ENCODE peak calls at places on chromosomes 1 and 21, in nine cellular contexts. One of them, this sample, is unnamed.

GRCh38 chr1:96059276-96059675 is 662.3 kb upstream of the PTBP2 start:
- DNase-seq in prostate gland: no peak
- DNase-seq in NCI-H2029: no peak
- DNase-seq in HEK293T: no peak
- DNase-seq in T follicular helper cell: no peak
- DNase-seq in cardiac muscle cell: no peak
- DNase-seq in mesothelial cell of epicardium: no peak
- DNase-seq in bronchial epithelial cell: no peak
- DNase-seq in ELF-1: no peak
- DNase-seq in this sample: no peak

GRCh38 chr1:15748264-15748663 is 6.0 kb downstream of the TMEM82 start:
- DNase-seq in prostate gland: no peak
- DNase-seq in NCI-H2029: no peak
- DNase-seq in HEK293T: no peak
- DNase-seq in T follicular helper cell: no peak
- DNase-seq in cardiac muscle cell: no peak
- DNase-seq in mesothelial cell of epicardium: no peak
- DNase-seq in bronchial epithelial cell: no peak
- DNase-seq in ELF-1: no peak
- DNase-seq in this sample: no peak

GRCh38 chr1:58816072-58816746 is 32.4 kb upstream of the JUN start:
- DNase-seq in prostate gland: peak
- DNase-seq in NCI-H2029: peak
- DNase-seq in HEK293T: peak
- DNase-seq in T follicular helper cell: peak
- DNase-seq in cardiac muscle cell: peak
- DNase-seq in mesothelial cell of epicardium: peak
- DNase-seq in bronchial epithelial cell: peak
- DNase-seq in ELF-1: peak
- DNase-seq in this sample: peak

GRCh38 chr1:168535536-168535935 is 8.3 kb downstream of the XCL2 start:
- DNase-seq in prostate gland: no peak
- DNase-seq in NCI-H2029: no peak
- DNase-seq in HEK293T: no peak
- DNase-seq in T follicular helper cell: no peak
- DNase-seq in cardiac muscle cell: no peak
- DNase-seq in mesothelial cell of epicardium: no peak
- DNase-seq in bronchial epithelial cell: no peak
- DNase-seq in ELF-1: no peak
- DNase-seq in this sample: peak

GRCh38 chr1:208207388-208208131 is 36.6 kb downstream of the PLXNA2 start:
- DNase-seq in prostate gland: peak
- DNase-seq in NCI-H2029: peak
- DNase-seq in HEK293T: no peak
- DNase-seq in T follicular helper cell: no peak
- DNase-seq in cardiac muscle cell: peak
- DNase-seq in mesothelial cell of epicardium: no peak
- DNase-seq in bronchial epithelial cell: peak
- DNase-seq in ELF-1: peak
- DNase-seq in this sample: no peak

GRCh38 chr1:157111396-157112165 is 12.0 kb upstream of the ETV3L start:
- DNase-seq in prostate gland: no peak
- DNase-seq in NCI-H2029: no peak
- DNase-seq in HEK293T: no peak
- DNase-seq in T follicular helper cell: no peak
- DNase-seq in cardiac muscle cell: no peak
- DNase-seq in mesothelial cell of epicardium: no peak
- DNase-seq in bronchial epithelial cell: no peak
- DNase-seq in ELF-1: peak
- DNase-seq in this sample: no peak

GRCh38 chr1:115666206-115666605 is 24.4 kb downstream of the VANGL1 start:
- DNase-seq in prostate gland: no peak
- DNase-seq in NCI-H2029: no peak
- DNase-seq in HEK293T: no peak
- DNase-seq in T follicular helper cell: no peak
- DNase-seq in cardiac muscle cell: no peak
- DNase-seq in mesothelial cell of epicardium: no peak
- DNase-seq in bronchial epithelial cell: no peak
- DNase-seq in ELF-1: no peak
- DNase-seq in this sample: no peak

GRCh38 chr1:156308078-156308477 is 9.0 kb upstream of the VHLL start:
- DNase-seq in prostate gland: no peak
- DNase-seq in NCI-H2029: no peak
- DNase-seq in HEK293T: no peak
- DNase-seq in T follicular helper cell: no peak
- DNase-seq in cardiac muscle cell: peak
- DNase-seq in mesothelial cell of epicardium: no peak
- DNase-seq in bronchial epithelial cell: no peak
- DNase-seq in ELF-1: no peak
- DNase-seq in this sample: no peak

GRCh38 chr1:32257227-32257508 is 6.1 kb downstream of the LCK start:
- DNase-seq in prostate gland: no peak
- DNase-seq in NCI-H2029: no peak
- DNase-seq in HEK293T: no peak
- DNase-seq in T follicular helper cell: no peak
- DNase-seq in cardiac muscle cell: no peak
- DNase-seq in mesothelial cell of epicardium: no peak
- DNase-seq in bronchial epithelial cell: no peak
- DNase-seq in ELF-1: no peak
- DNase-seq in this sample: no peak

GRCh38 chr1:115411388-115412063 is 73.5 kb upstream of the NGF start:
- DNase-seq in prostate gland: no peak
- DNase-seq in NCI-H2029: peak
- DNase-seq in HEK293T: no peak
- DNase-seq in T follicular helper cell: no peak
- DNase-seq in cardiac muscle cell: peak
- DNase-seq in mesothelial cell of epicardium: no peak
- DNase-seq in bronchial epithelial cell: peak
- DNase-seq in ELF-1: no peak
- DNase-seq in this sample: no peak

GRCh38 chr21:46572850-46573249 is 32.0 kb downstream of the S100B start:
- DNase-seq in prostate gland: no peak
- DNase-seq in NCI-H2029: no peak
- DNase-seq in HEK293T: no peak
- DNase-seq in T follicular helper cell: no peak
- DNase-seq in cardiac muscle cell: no peak
- DNase-seq in mesothelial cell of epicardium: no peak
- DNase-seq in bronchial epithelial cell: no peak
- DNase-seq in ELF-1: no peak
- DNase-seq in this sample: no peak

GRCh38 chr1:162856260-162856659 is 4.7 kb downstream of the CCDC190 start:
- DNase-seq in prostate gland: no peak
- DNase-seq in NCI-H2029: no peak
- DNase-seq in HEK293T: no peak
- DNase-seq in T follicular helper cell: no peak
- DNase-seq in cardiac muscle cell: peak
- DNase-seq in mesothelial cell of epicardium: no peak
- DNase-seq in bronchial epithelial cell: peak
- DNase-seq in ELF-1: no peak
- DNase-seq in this sample: no peak